ENCODE peak calls at places on chromosomes 4 and X, in eight cellular contexts. K is nephron progenitor cell, W is fibroblast of lung, P is AG09319, V is HCT116, L is GM13977, A is H1, N is GM06990. M is an unnamed sample.

GRCh38 chrX:104195489-104196084 is 29.3 kb downstream of the FAM199X start:
- DNase-seq in K (no peak), L (peak), W (no peak), V (peak), N (peak), P (no peak), A (no peak), M (peak)

GRCh38 chr4:176125063-176125462 is 59.4 kb downstream of the WDR17 start:
- DNase-seq in P (no peak), N (no peak), V (no peak), L (no peak), K (no peak), A (no peak), W (peak), M (no peak)

GRCh38 chr4:62256469-62256868 is 1056.3 kb downstream of the ADGRL3 start:
- DNase-seq in K (no peak), L (no peak), P (no peak), A (no peak), N (no peak), W (no peak), V (no peak), M (no peak)

GRCh38 chr4:82989567-82990429 is 20.8 kb downstream of the LIN54 start:
- DNase-seq in P (no peak), K (no peak), L (peak), W (peak), A (no peak), V (no peak), N (no peak), M (peak)

GRCh38 chr4:116829187-116829586 is 256.2 kb downstream of the TRAM1L1 start:
- DNase-seq in N (no peak), L (no peak), K (no peak), V (no peak), W (no peak), A (no peak), P (no peak), M (no peak)

GRCh38 chrX:45011131-45011530 is 138.1 kb downstream of the KDM6A start:
- DNase-seq in V (no peak), W (peak), A (no peak), K (no peak), L (no peak), N (no peak), P (no peak), M (no peak)

GRCh38 chr4:53653484-53654053 is 62.3 kb upstream of the LNX1 start:
- DNase-seq in A (no peak), P (no peak), W (no peak), L (peak), K (no peak), V (no peak), N (peak), M (no peak)

GRCh38 chr4:137531951-137532868 is at the start of gene PCDH18:
- DNase-seq in A (peak), W (peak), V (no peak), N (no peak), L (no peak), P (peak), K (peak), M (peak)

GRCh38 chrX:264634-265455 is 16.3 kb upstream of the PLCXD1 start:
- DNase-seq in K (no peak), V (no peak), N (no peak), W (no peak), P (no peak), L (no peak), A (peak), M (no peak)

GRCh38 chr4:8080754-8081065 is 77.9 kb downstream of the ABLIM2 start:
- DNase-seq in A (no peak), W (no peak), L (no peak), V (no peak), K (no peak), P (no peak), N (no peak), M (no peak)

GRCh38 chr4:186854256-186854655 is 130.6 kb upstream of the FAT1 start:
- DNase-seq in V (no peak), L (no peak), P (no peak), N (no peak), A (no peak), K (no peak), W (peak), M (no peak)

GRCh38 chr4:133594246-133595207 is 445.4 kb downstream of the PCDH10 start:
- DNase-seq in K (no peak), N (no peak), W (peak), P (peak), L (no peak), A (no peak), V (no peak), M (no peak)

GRCh38 chr4:56613101-56613862 is 67.8 kb downstream of the HOPX start:
- DNase-seq in N (no peak), A (no peak), K (no peak), V (no peak), L (no peak), W (peak), P (no peak), M (no peak)

GRCh38 chr4:38715076-38715475 is 51.1 kb downstream of the KLF3 start:
- DNase-seq in V (no peak), K (no peak), W (no peak), L (no peak), N (no peak), P (no peak), A (no peak), M (no peak)

GRCh38 chr4:83386931-83387897 is 52.6 kb upstream of the HPSE start:
- DNase-seq in K (no peak), L (no peak), A (no peak), P (no peak), W (peak), V (no peak), N (no peak), M (no peak)

GRCh38 chr4:142211444-142211843 is 575.1 kb downstream of the IL15 start:
- DNase-seq in L (no peak), K (no peak), P (no peak), N (no peak), V (no peak), W (no peak), A (no peak), M (no peak)

GRCh38 chr4:98502624-98503023 is 155.8 kb downstream of the TSPAN5 start:
- DNase-seq in W (no peak), L (no peak), A (no peak), K (no peak), V (no peak), N (no peak), P (no peak), M (no peak)

GRCh38 chr4:100516225-100516624 is 1.6 kb downstream of the EMCN start:
- DNase-seq in L (no peak), W (no peak), V (no peak), P (no peak), N (no peak), A (no peak), K (no peak), M (no peak)

GRCh38 chrX:144627947-144628346 is 619.4 kb upstream of the SPANXN1 start:
- DNase-seq in A (no peak), W (no peak), P (no peak), N (no peak), V (no peak), L (no peak), K (no peak), M (no peak)

GRCh38 chrX:72349190-72349589 is 43.5 kb upstream of the CITED1 start:
- DNase-seq in V (no peak), K (no peak), L (peak), N (no peak), P (no peak), W (no peak), A (no peak), M (peak)

GRCh38 chrX:42472727-42473126 is 305.2 kb downstream of the PPP1R2C start:
- DNase-seq in P (no peak), L (no peak), K (no peak), W (no peak), N (no peak), A (no peak), V (no peak), M (no peak)
- TF ChIP-seq CTCF in P (no peak), L (no peak), K (no peak), W (no peak), N (no peak), A (no peak), V (no peak), M (no peak)

DNA sequence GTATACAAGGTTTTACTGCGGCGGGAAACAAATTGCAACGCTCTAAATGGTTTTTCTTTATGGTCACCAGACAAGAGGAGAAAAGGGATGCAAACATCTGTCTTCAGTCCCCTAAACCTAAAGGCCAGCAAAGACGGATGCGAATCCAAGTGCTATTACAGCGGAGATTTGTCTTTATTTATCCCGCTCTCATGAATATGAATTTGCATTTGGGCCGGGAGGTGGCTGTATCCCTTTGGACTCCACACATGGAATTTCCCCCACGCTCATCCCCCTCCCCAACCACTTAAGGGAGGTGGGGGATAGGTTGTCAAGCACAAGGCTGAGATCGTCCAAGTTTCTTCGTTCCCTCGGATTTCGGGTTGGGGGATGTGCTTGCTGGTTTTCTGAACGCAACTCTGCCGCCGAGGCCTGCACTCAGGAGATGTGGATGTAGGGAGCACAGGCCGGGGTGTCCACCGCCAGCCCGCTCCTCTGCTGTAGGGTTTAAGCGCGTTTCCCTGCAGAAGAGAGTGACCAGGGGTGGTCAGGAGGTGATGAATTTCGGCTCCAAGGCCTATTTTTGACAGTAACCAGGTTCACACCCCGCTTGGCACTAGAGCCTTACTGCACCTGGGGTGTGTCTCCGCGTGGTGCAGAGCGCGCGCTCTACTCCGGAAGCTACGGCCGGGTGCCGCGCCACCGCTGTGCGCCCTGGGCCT is 2.2 kb upstream of the PHOX2B start:
- DNase-seq in K (peak), V (no peak), W (no peak), L (peak), P (no peak), A (peak), N (no peak), M (no peak)
- TF ChIP-seq CTCF in K (no peak), V (no peak), W (no peak), L (no peak), P (no peak), A (no peak), N (no peak), M (no peak)

GRCh38 chr4:87505862-87506261 is 23.3 kb downstream of the SPARCL1 start:
- DNase-seq in K (no peak), A (peak), P (no peak), V (no peak), N (no peak), L (no peak), W (no peak), M (no peak)
- TF ChIP-seq CTCF in K (no peak), A (peak), P (no peak), V (peak), N (peak), L (peak), W (peak), M (no peak)

GRCh38 chrX:132375941-132376340 is 112.9 kb downstream of the MBNL3 start:
- DNase-seq in K (no peak), W (no peak), V (no peak), N (no peak), P (no peak), A (no peak), L (no peak), M (no peak)
- TF ChIP-seq CTCF in K (peak), W (peak), V (peak), N (peak), P (peak), A (peak), L (no peak), M (no peak)

DNA sequence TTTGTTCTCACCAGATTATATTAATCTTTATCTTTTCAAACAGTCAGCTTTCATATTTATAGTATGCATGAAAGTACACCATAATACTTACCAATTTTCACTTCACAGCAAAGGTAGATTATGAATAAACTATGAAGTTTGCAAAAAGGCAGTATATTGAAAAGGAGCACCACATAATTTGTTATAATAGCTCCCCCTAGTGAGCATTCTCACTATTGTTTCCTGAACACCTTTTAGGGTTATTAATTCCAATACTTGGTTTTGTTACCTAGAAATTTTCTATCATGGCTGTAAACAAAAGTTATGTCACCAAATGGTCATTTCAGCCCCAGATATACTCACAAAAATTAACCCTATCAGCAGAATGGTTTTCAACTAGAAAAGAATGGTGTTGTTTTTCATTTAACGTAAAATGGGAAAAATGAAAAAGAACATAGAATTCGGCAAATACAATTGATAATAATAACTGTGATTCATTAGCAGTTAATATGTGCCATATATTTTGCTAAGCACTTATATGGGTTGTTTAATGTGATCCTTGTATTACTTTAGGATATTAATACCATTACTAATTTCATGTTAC is 30.2 kb upstream of the NKX6-1 start:
- DNase-seq in P (no peak), A (no peak), L (peak), K (peak), W (peak), V (peak), N (no peak), M (peak)
- TF ChIP-seq CTCF in P (peak), A (peak), L (peak), K (peak), W (peak), V (peak), N (peak), M (peak)

DNA sequence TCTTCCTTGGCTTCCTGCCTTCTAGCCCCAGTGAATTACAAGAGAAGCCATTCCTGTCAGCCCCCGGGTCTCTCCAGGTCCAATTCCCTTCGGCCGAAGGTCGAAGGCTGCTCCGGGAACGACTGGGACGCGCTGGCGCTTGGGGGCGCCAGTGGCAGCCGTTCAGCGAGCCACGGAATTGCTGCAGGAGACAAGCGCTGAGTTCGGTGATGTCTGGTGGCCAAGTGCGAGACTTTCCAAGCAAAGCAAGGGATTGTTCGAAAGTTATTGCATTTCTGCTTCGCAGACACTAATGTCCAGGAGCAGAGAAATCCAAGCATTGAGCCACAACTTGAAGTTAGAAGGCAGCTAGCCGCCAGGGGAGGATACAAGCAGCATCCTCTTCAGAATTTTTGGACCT is 1.1 kb upstream of the DKK2 start:
- DNase-seq in A (peak), N (no peak), P (no peak), K (peak), V (no peak), L (peak), W (peak), M (peak)
- TF ChIP-seq CTCF in A (peak), N (peak), P (peak), K (peak), V (peak), L (peak), W (peak), M (peak)

DNA sequence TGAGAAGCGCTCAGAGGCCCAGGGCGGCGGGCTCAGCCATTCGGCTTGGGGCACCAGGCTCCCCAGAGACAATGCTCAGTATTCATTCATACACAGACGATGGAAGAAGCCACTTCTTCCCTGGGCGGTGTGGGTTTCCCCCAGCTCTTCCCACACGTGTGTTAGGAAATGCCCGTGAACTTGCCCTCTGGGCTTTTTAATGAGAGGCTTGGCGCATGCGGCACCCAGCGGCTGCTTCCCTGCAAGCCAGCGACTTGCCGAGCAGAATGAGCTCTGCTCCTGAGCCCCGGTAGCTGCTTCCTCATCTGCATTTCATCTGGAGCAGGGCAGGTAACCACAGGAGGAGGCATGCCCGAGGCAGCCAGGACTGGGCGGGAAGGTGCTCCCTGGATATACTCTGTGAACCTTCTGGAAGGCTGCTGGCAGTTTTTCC is 178.6 kb downstream of the DCLK2 start:
- DNase-seq in W (no peak), N (no peak), L (no peak), K (no peak), A (peak), P (no peak), V (no peak), M (no peak)
- TF ChIP-seq CTCF in W (no peak), N (no peak), L (no peak), K (no peak), A (no peak), P (no peak), V (no peak), M (no peak)

DNA sequence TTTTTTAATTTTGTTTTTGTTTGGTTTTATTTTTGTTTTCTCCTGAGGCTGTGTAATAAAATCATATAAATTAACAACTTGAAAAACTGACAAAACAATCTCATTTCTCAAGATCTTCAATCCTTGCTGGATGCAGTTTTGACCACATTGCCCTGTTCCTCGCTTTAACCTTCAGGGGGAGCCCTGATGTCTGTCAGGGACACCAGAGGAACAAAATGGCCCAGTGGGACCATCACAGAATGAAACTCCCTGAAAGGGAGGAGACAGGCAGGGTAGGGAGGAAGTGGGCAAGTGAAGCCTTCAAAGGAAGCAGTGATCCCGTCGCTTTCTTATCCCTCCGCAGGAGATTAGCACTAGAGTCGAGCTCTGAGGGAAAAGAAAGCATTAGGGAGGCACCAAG is 274.9 kb upstream of the LDB2 start:
- DNase-seq in V (no peak), N (no peak), P (no peak), L (no peak), W (no peak), K (peak), A (peak), M (no peak)
- TF ChIP-seq CTCF in V (peak), N (peak), P (peak), L (peak), W (peak), K (peak), A (peak), M (no peak)